ENCODE peak calls at places on chromosomes 6 and 20, in seven cellular contexts. One of them, this sample, is unnamed.

GRCh38 chr20:58557713-58558335 is 42.6 kb upstream of the APCDD1L start:
- DNase-seq in HCT116: no peak
- DNase-seq in CD8-positive, alpha-beta T cell: no peak
- DNase-seq in Calu3: no peak
- DNase-seq in body of pancreas: no peak
- DNase-seq in tibial nerve: no peak
- DNase-seq in foreskin fibroblast: no peak
- DNase-seq in this sample: no peak

GRCh38 chr6:36851149-36851614 is 11.9 kb upstream of the CPNE5 start:
- DNase-seq in Calu3: peak
- DNase-seq in foreskin fibroblast: peak
- DNase-seq in CD8-positive, alpha-beta T cell: no peak
- DNase-seq in HCT116: peak
- DNase-seq in tibial nerve: no peak
- DNase-seq in body of pancreas: peak
- DNase-seq in this sample: peak

GRCh38 chr6:44062105-44062770 is 65.0 kb downstream of the MRPL14 start:
- DNase-seq in CD8-positive, alpha-beta T cell: no peak
- DNase-seq in tibial nerve: no peak
- DNase-seq in HCT116: no peak
- DNase-seq in body of pancreas: no peak
- DNase-seq in foreskin fibroblast: no peak
- DNase-seq in Calu3: no peak
- DNase-seq in this sample: no peak

GRCh38 chr6:159941286-159942113 is 27.4 kb upstream of the IGF2R start:
- DNase-seq in CD8-positive, alpha-beta T cell: peak
- DNase-seq in HCT116: peak
- DNase-seq in Calu3: peak
- DNase-seq in foreskin fibroblast: peak
- DNase-seq in tibial nerve: no peak
- DNase-seq in body of pancreas: no peak
- DNase-seq in this sample: peak

GRCh38 chr6:85470023-85470410 is 20.1 kb downstream of the NT5E start:
- DNase-seq in CD8-positive, alpha-beta T cell: no peak
- DNase-seq in tibial nerve: no peak
- DNase-seq in Calu3: no peak
- DNase-seq in body of pancreas: no peak
- DNase-seq in foreskin fibroblast: no peak
- DNase-seq in HCT116: no peak
- DNase-seq in this sample: peak

GRCh38 chr6:134029495-134030455 is 22.6 kb downstream of the SLC2A12 start:
- DNase-seq in CD8-positive, alpha-beta T cell: no peak
- DNase-seq in foreskin fibroblast: peak
- DNase-seq in body of pancreas: no peak
- DNase-seq in tibial nerve: no peak
- DNase-seq in Calu3: no peak
- DNase-seq in HCT116: no peak
- DNase-seq in this sample: peak

GRCh38 chr6:168217880-168218537 is 101.6 kb downstream of the DACT2 start:
- DNase-seq in body of pancreas: no peak
- DNase-seq in foreskin fibroblast: no peak
- DNase-seq in Calu3: no peak
- DNase-seq in HCT116: no peak
- DNase-seq in CD8-positive, alpha-beta T cell: no peak
- DNase-seq in tibial nerve: no peak
- DNase-seq in this sample: no peak

GRCh38 chr20:2408111-2408510 is 27.4 kb downstream of the TGM6 start:
- DNase-seq in body of pancreas: no peak
- DNase-seq in foreskin fibroblast: no peak
- DNase-seq in CD8-positive, alpha-beta T cell: no peak
- DNase-seq in tibial nerve: no peak
- DNase-seq in HCT116: no peak
- DNase-seq in Calu3: no peak
- DNase-seq in this sample: no peak

GRCh38 chr20:51481311-51481997 is 61.1 kb downstream of the NFATC2 start:
- DNase-seq in HCT116: no peak
- DNase-seq in Calu3: peak
- DNase-seq in CD8-positive, alpha-beta T cell: no peak
- DNase-seq in tibial nerve: no peak
- DNase-seq in foreskin fibroblast: no peak
- DNase-seq in body of pancreas: no peak
- DNase-seq in this sample: no peak

GRCh38 chr20:10619427-10619826 is 54.4 kb downstream of the JAG1 start:
- DNase-seq in Calu3: no peak
- DNase-seq in tibial nerve: no peak
- DNase-seq in HCT116: peak
- DNase-seq in foreskin fibroblast: peak
- DNase-seq in body of pancreas: no peak
- DNase-seq in CD8-positive, alpha-beta T cell: no peak
- DNase-seq in this sample: peak

GRCh38 chr20:23669327-23669726 is 19.5 kb downstream of the CST4 start:
- DNase-seq in Calu3: no peak
- DNase-seq in HCT116: no peak
- DNase-seq in CD8-positive, alpha-beta T cell: no peak
- DNase-seq in foreskin fibroblast: no peak
- DNase-seq in body of pancreas: no peak
- DNase-seq in tibial nerve: no peak
- DNase-seq in this sample: no peak

GRCh38 chr20:23669866-23670265 is 19.0 kb downstream of the CST4 start:
- DNase-seq in foreskin fibroblast: no peak
- DNase-seq in HCT116: no peak
- DNase-seq in CD8-positive, alpha-beta T cell: no peak
- DNase-seq in tibial nerve: no peak
- DNase-seq in Calu3: no peak
- DNase-seq in body of pancreas: no peak
- DNase-seq in this sample: no peak

GRCh38 chr20:23667666-23668065 is 21.2 kb downstream of the CST4 start:
- DNase-seq in CD8-positive, alpha-beta T cell: no peak
- DNase-seq in body of pancreas: no peak
- DNase-seq in HCT116: no peak
- DNase-seq in tibial nerve: no peak
- DNase-seq in foreskin fibroblast: no peak
- DNase-seq in Calu3: no peak
- DNase-seq in this sample: no peak

GRCh38 chr20:23666698-23667097 is 22.1 kb downstream of the CST4 start:
- DNase-seq in tibial nerve: no peak
- DNase-seq in body of pancreas: no peak
- DNase-seq in foreskin fibroblast: no peak
- DNase-seq in CD8-positive, alpha-beta T cell: no peak
- DNase-seq in HCT116: no peak
- DNase-seq in Calu3: no peak
- DNase-seq in this sample: no peak

GRCh38 chr20:23668477-23668951 is 20.3 kb downstream of the CST4 start:
- DNase-seq in HCT116: peak
- DNase-seq in body of pancreas: peak
- DNase-seq in Calu3: peak
- DNase-seq in CD8-positive, alpha-beta T cell: peak
- DNase-seq in tibial nerve: peak
- DNase-seq in foreskin fibroblast: no peak
- DNase-seq in this sample: peak
- TF ChIP-seq CTCF in HCT116: peak
- TF ChIP-seq CTCF in body of pancreas: peak
- TF ChIP-seq CTCF in Calu3: peak
- TF ChIP-seq CTCF in CD8-positive, alpha-beta T cell: peak
- TF ChIP-seq CTCF in tibial nerve: peak
- TF ChIP-seq CTCF in foreskin fibroblast: peak
- TF ChIP-seq CTCF in this sample: peak

GRCh38 chr6:33428219-33428890 is 8.5 kb downstream of the SYNGAP1 start:
- DNase-seq in CD8-positive, alpha-beta T cell: no peak
- DNase-seq in Calu3: peak
- DNase-seq in body of pancreas: peak
- DNase-seq in foreskin fibroblast: no peak
- DNase-seq in tibial nerve: no peak
- DNase-seq in HCT116: no peak
- DNase-seq in this sample: peak
- TF ChIP-seq CTCF in CD8-positive, alpha-beta T cell: peak
- TF ChIP-seq CTCF in Calu3: peak
- TF ChIP-seq CTCF in body of pancreas: no peak
- TF ChIP-seq CTCF in foreskin fibroblast: peak
- TF ChIP-seq CTCF in tibial nerve: peak
- TF ChIP-seq CTCF in HCT116: peak
- TF ChIP-seq CTCF in this sample: peak

GRCh38 chr20:45792513-45793118 is 862 bp downstream of the DNTTIP1 start:
- DNase-seq in CD8-positive, alpha-beta T cell: no peak
- DNase-seq in Calu3: no peak
- DNase-seq in tibial nerve: no peak
- DNase-seq in foreskin fibroblast: no peak
- DNase-seq in HCT116: no peak
- DNase-seq in body of pancreas: no peak
- DNase-seq in this sample: no peak
- TF ChIP-seq CTCF in CD8-positive, alpha-beta T cell: no peak
- TF ChIP-seq CTCF in Calu3: no peak
- TF ChIP-seq CTCF in tibial nerve: no peak
- TF ChIP-seq CTCF in foreskin fibroblast: no peak
- TF ChIP-seq CTCF in HCT116: no peak
- TF ChIP-seq CTCF in body of pancreas: no peak
- TF ChIP-seq CTCF in this sample: no peak

GRCh38 chr20:11912664-11913415 is 4.9 kb upstream of the BTBD3 start:
- DNase-seq in tibial nerve: no peak
- DNase-seq in CD8-positive, alpha-beta T cell: no peak
- DNase-seq in foreskin fibroblast: no peak
- DNase-seq in HCT116: no peak
- DNase-seq in body of pancreas: no peak
- DNase-seq in Calu3: no peak
- DNase-seq in this sample: no peak

GRCh38 chr20:11917663-11918062 is at the start of gene BTBD3:
- DNase-seq in CD8-positive, alpha-beta T cell: no peak
- DNase-seq in foreskin fibroblast: peak
- DNase-seq in body of pancreas: peak
- DNase-seq in Calu3: no peak
- DNase-seq in tibial nerve: no peak
- DNase-seq in HCT116: no peak
- DNase-seq in this sample: peak

GRCh38 chr20:11907621-11908020 is 10.1 kb upstream of the BTBD3 start:
- DNase-seq in foreskin fibroblast: no peak
- DNase-seq in HCT116: no peak
- DNase-seq in body of pancreas: no peak
- DNase-seq in tibial nerve: no peak
- DNase-seq in CD8-positive, alpha-beta T cell: no peak
- DNase-seq in Calu3: no peak
- DNase-seq in this sample: no peak

GRCh38 chr20:11906626-11907480 is 10.8 kb upstream of the BTBD3 start:
- DNase-seq in body of pancreas: no peak
- DNase-seq in CD8-positive, alpha-beta T cell: no peak
- DNase-seq in tibial nerve: no peak
- DNase-seq in Calu3: no peak
- DNase-seq in HCT116: no peak
- DNase-seq in foreskin fibroblast: no peak
- DNase-seq in this sample: no peak

GRCh38 chr20:11912013-11912663 is 5.6 kb upstream of the BTBD3 start:
- DNase-seq in CD8-positive, alpha-beta T cell: no peak
- DNase-seq in HCT116: no peak
- DNase-seq in Calu3: no peak
- DNase-seq in body of pancreas: no peak
- DNase-seq in foreskin fibroblast: no peak
- DNase-seq in tibial nerve: no peak
- DNase-seq in this sample: no peak
- TF ChIP-seq CTCF in CD8-positive, alpha-beta T cell: no peak
- TF ChIP-seq CTCF in HCT116: peak
- TF ChIP-seq CTCF in Calu3: no peak
- TF ChIP-seq CTCF in body of pancreas: peak
- TF ChIP-seq CTCF in foreskin fibroblast: peak
- TF ChIP-seq CTCF in tibial nerve: no peak
- TF ChIP-seq CTCF in this sample: peak

GRCh38 chr6:1474205-1474604 is 84.8 kb downstream of the FOXF2 start:
- DNase-seq in tibial nerve: no peak
- DNase-seq in body of pancreas: no peak
- DNase-seq in Calu3: no peak
- DNase-seq in foreskin fibroblast: no peak
- DNase-seq in HCT116: no peak
- DNase-seq in CD8-positive, alpha-beta T cell: no peak
- DNase-seq in this sample: no peak
- TF ChIP-seq CTCF in tibial nerve: no peak
- TF ChIP-seq CTCF in body of pancreas: no peak
- TF ChIP-seq CTCF in Calu3: no peak
- TF ChIP-seq CTCF in foreskin fibroblast: no peak
- TF ChIP-seq CTCF in HCT116: peak
- TF ChIP-seq CTCF in CD8-positive, alpha-beta T cell: no peak
- TF ChIP-seq CTCF in this sample: peak

GRCh38 chr6:45654673-45655072 is 276.9 kb upstream of the SUPT3H start:
- DNase-seq in HCT116: no peak
- DNase-seq in foreskin fibroblast: peak
- DNase-seq in tibial nerve: no peak
- DNase-seq in body of pancreas: no peak
- DNase-seq in CD8-positive, alpha-beta T cell: no peak
- DNase-seq in Calu3: no peak
- DNase-seq in this sample: no peak
- TF ChIP-seq CTCF in HCT116: no peak
- TF ChIP-seq CTCF in foreskin fibroblast: no peak
- TF ChIP-seq CTCF in tibial nerve: no peak
- TF ChIP-seq CTCF in body of pancreas: no peak
- TF ChIP-seq CTCF in CD8-positive, alpha-beta T cell: no peak
- TF ChIP-seq CTCF in Calu3: no peak
- TF ChIP-seq CTCF in this sample: no peak

GRCh38 chr6:139374357-139375238 is at the start of gene CITED2:
- DNase-seq in foreskin fibroblast: peak
- DNase-seq in CD8-positive, alpha-beta T cell: peak
- DNase-seq in HCT116: peak
- DNase-seq in tibial nerve: peak
- DNase-seq in Calu3: peak
- DNase-seq in body of pancreas: peak
- DNase-seq in this sample: peak

GRCh38 chr6:139376054-139376355 is 1.6 kb upstream of the CITED2 start:
- DNase-seq in body of pancreas: peak
- DNase-seq in foreskin fibroblast: no peak
- DNase-seq in CD8-positive, alpha-beta T cell: no peak
- DNase-seq in HCT116: no peak
- DNase-seq in tibial nerve: no peak
- DNase-seq in Calu3: no peak
- DNase-seq in this sample: no peak

GRCh38 chr6:139376604-139377218 is 2.3 kb upstream of the CITED2 start:
- DNase-seq in HCT116: no peak
- DNase-seq in CD8-positive, alpha-beta T cell: no peak
- DNase-seq in body of pancreas: peak
- DNase-seq in tibial nerve: peak
- DNase-seq in Calu3: peak
- DNase-seq in foreskin fibroblast: peak
- DNase-seq in this sample: peak

GRCh38 chr6:139373928-139374356 is 506 bp downstream of the CITED2 start:
- DNase-seq in foreskin fibroblast: no peak
- DNase-seq in tibial nerve: no peak
- DNase-seq in body of pancreas: no peak
- DNase-seq in HCT116: no peak
- DNase-seq in Calu3: no peak
- DNase-seq in CD8-positive, alpha-beta T cell: peak
- DNase-seq in this sample: no peak

GRCh38 chr6:139375239-139376053 is 998 bp upstream of the CITED2 start:
- DNase-seq in Calu3: peak
- DNase-seq in CD8-positive, alpha-beta T cell: peak
- DNase-seq in foreskin fibroblast: peak
- DNase-seq in tibial nerve: peak
- DNase-seq in HCT116: peak
- DNase-seq in body of pancreas: peak
- DNase-seq in this sample: peak
- TF ChIP-seq CTCF in Calu3: no peak
- TF ChIP-seq CTCF in CD8-positive, alpha-beta T cell: no peak
- TF ChIP-seq CTCF in foreskin fibroblast: peak
- TF ChIP-seq CTCF in tibial nerve: peak
- TF ChIP-seq CTCF in HCT116: no peak
- TF ChIP-seq CTCF in body of pancreas: no peak
- TF ChIP-seq CTCF in this sample: peak

GRCh38 chr6:128882991-128883571 is at the start of gene LAMA2:
- DNase-seq in Calu3: no peak
- DNase-seq in body of pancreas: peak
- DNase-seq in foreskin fibroblast: peak
- DNase-seq in HCT116: no peak
- DNase-seq in tibial nerve: peak
- DNase-seq in CD8-positive, alpha-beta T cell: no peak
- DNase-seq in this sample: peak
- TF ChIP-seq CTCF in Calu3: no peak
- TF ChIP-seq CTCF in body of pancreas: no peak
- TF ChIP-seq CTCF in foreskin fibroblast: peak
- TF ChIP-seq CTCF in HCT116: no peak
- TF ChIP-seq CTCF in tibial nerve: peak
- TF ChIP-seq CTCF in CD8-positive, alpha-beta T cell: no peak
- TF ChIP-seq CTCF in this sample: peak

GRCh38 chr20:33668087-33668790 is 1.5 kb downstream of the ACTL10 start:
- DNase-seq in CD8-positive, alpha-beta T cell: peak
- DNase-seq in foreskin fibroblast: no peak
- DNase-seq in body of pancreas: peak
- DNase-seq in tibial nerve: peak
- DNase-seq in HCT116: no peak
- DNase-seq in Calu3: no peak
- DNase-seq in this sample: no peak
- TF ChIP-seq CTCF in CD8-positive, alpha-beta T cell: no peak
- TF ChIP-seq CTCF in foreskin fibroblast: peak
- TF ChIP-seq CTCF in body of pancreas: peak
- TF ChIP-seq CTCF in tibial nerve: no peak
- TF ChIP-seq CTCF in HCT116: peak
- TF ChIP-seq CTCF in Calu3: no peak
- TF ChIP-seq CTCF in this sample: peak

This sample was measured in HFFc6.